ENCODE peak calls at places on chromosomes 7 and 10, in five cellular contexts. One of them, this sample, is unnamed.

GRCh38 chr7:65233409-65234034 is 140.1 kb upstream of the ZNF92 start:
- DNase-seq in AG10803: no peak
- DNase-seq in activated CD4-positive, CD25-positive, alpha-beta regulatory T cell: no peak
- DNase-seq in cardiac fibroblast: no peak
- DNase-seq in GM04503: no peak
- DNase-seq in this sample: no peak

GRCh38 chr10:123200510-123200909 is 46.3 kb downstream of the BUB3 start:
- DNase-seq in AG10803: no peak
- DNase-seq in GM04503: no peak
- DNase-seq in cardiac fibroblast: no peak
- DNase-seq in activated CD4-positive, CD25-positive, alpha-beta regulatory T cell: no peak
- DNase-seq in this sample: no peak

GRCh38 chr7:23377134-23377533 is 78.0 kb downstream of the MALSU1 start:
- DNase-seq in cardiac fibroblast: peak
- DNase-seq in GM04503: no peak
- DNase-seq in activated CD4-positive, CD25-positive, alpha-beta regulatory T cell: no peak
- DNase-seq in AG10803: no peak
- DNase-seq in this sample: no peak

GRCh38 chr7:44132039-44132438 is 8.7 kb upstream of the POLD2 start:
- DNase-seq in cardiac fibroblast: no peak
- DNase-seq in activated CD4-positive, CD25-positive, alpha-beta regulatory T cell: no peak
- DNase-seq in AG10803: no peak
- DNase-seq in GM04503: no peak
- DNase-seq in this sample: no peak

GRCh38 chr10:14822879-14823755 is 14.7 kb downstream of the CDNF start:
- DNase-seq in GM04503: no peak
- DNase-seq in activated CD4-positive, CD25-positive, alpha-beta regulatory T cell: no peak
- DNase-seq in cardiac fibroblast: peak
- DNase-seq in AG10803: peak
- DNase-seq in this sample: no peak

GRCh38 chr7:149790146-149790548 is 16.8 kb upstream of the ZNF467 start:
- DNase-seq in activated CD4-positive, CD25-positive, alpha-beta regulatory T cell: no peak
- DNase-seq in GM04503: no peak
- DNase-seq in AG10803: no peak
- DNase-seq in cardiac fibroblast: no peak
- DNase-seq in this sample: no peak

GRCh38 chr10:110077436-110078120 is 69.8 kb downstream of the ADD3 start:
- DNase-seq in cardiac fibroblast: peak
- DNase-seq in AG10803: peak
- DNase-seq in activated CD4-positive, CD25-positive, alpha-beta regulatory T cell: no peak
- DNase-seq in GM04503: no peak
- DNase-seq in this sample: no peak

GRCh38 chr7:133582766-133583523 is 330.1 kb downstream of the EXOC4 start:
- DNase-seq in activated CD4-positive, CD25-positive, alpha-beta regulatory T cell: no peak
- DNase-seq in GM04503: peak
- DNase-seq in cardiac fibroblast: peak
- DNase-seq in AG10803: peak
- DNase-seq in this sample: no peak

GRCh38 chr10:5484205-5484604 is 15.2 kb downstream of the CALML5 start:
- DNase-seq in GM04503: no peak
- DNase-seq in AG10803: no peak
- DNase-seq in cardiac fibroblast: peak
- DNase-seq in activated CD4-positive, CD25-positive, alpha-beta regulatory T cell: no peak
- DNase-seq in this sample: no peak

GRCh38 chr10:131271195-131271880 is 40.2 kb downstream of the TCERG1L start:
- DNase-seq in activated CD4-positive, CD25-positive, alpha-beta regulatory T cell: no peak
- DNase-seq in cardiac fibroblast: no peak
- DNase-seq in GM04503: no peak
- DNase-seq in AG10803: no peak
- DNase-seq in this sample: no peak

GRCh38 chr10:4807803-4808507 is 18.1 kb upstream of the AKR1E2 start:
- DNase-seq in activated CD4-positive, CD25-positive, alpha-beta regulatory T cell: no peak
- DNase-seq in cardiac fibroblast: peak
- DNase-seq in AG10803: peak
- DNase-seq in GM04503: peak
- DNase-seq in this sample: no peak

GRCh38 chr7:45622058-45622457 is 47.9 kb downstream of the ADCY1 start:
- DNase-seq in cardiac fibroblast: no peak
- DNase-seq in activated CD4-positive, CD25-positive, alpha-beta regulatory T cell: no peak
- DNase-seq in GM04503: no peak
- DNase-seq in AG10803: no peak
- DNase-seq in this sample: no peak

GRCh38 chr7:159042639-159043101 is 102.0 kb downstream of the VIPR2 start:
- DNase-seq in AG10803: no peak
- DNase-seq in GM04503: no peak
- DNase-seq in cardiac fibroblast: no peak
- DNase-seq in activated CD4-positive, CD25-positive, alpha-beta regulatory T cell: no peak
- DNase-seq in this sample: no peak

GRCh38 chr7:1940863-1941262 is 270.8 kb downstream of the ELFN1 start:
- DNase-seq in cardiac fibroblast: no peak
- DNase-seq in AG10803: no peak
- DNase-seq in activated CD4-positive, CD25-positive, alpha-beta regulatory T cell: no peak
- DNase-seq in GM04503: no peak
- DNase-seq in this sample: no peak

GRCh38 chr7:157425137-157425731 is 88.4 kb downstream of the DNAJB6 start:
- DNase-seq in GM04503: no peak
- DNase-seq in cardiac fibroblast: no peak
- DNase-seq in AG10803: no peak
- DNase-seq in activated CD4-positive, CD25-positive, alpha-beta regulatory T cell: no peak
- DNase-seq in this sample: no peak

GRCh38 chr7:75056476-75056875 is 17.1 kb downstream of the RCC1L start:
- DNase-seq in GM04503: peak
- DNase-seq in AG10803: peak
- DNase-seq in cardiac fibroblast: peak
- DNase-seq in activated CD4-positive, CD25-positive, alpha-beta regulatory T cell: no peak
- DNase-seq in this sample: no peak

GRCh38 chr7:137146012-137146455 is 197.5 kb downstream of the PTN start:
- DNase-seq in GM04503: peak
- DNase-seq in cardiac fibroblast: peak
- DNase-seq in AG10803: peak
- DNase-seq in activated CD4-positive, CD25-positive, alpha-beta regulatory T cell: no peak
- DNase-seq in this sample: no peak

GRCh38 chr7:67777119-67777518 is 780.5 kb downstream of the TYW1 start:
- DNase-seq in activated CD4-positive, CD25-positive, alpha-beta regulatory T cell: no peak
- DNase-seq in AG10803: no peak
- DNase-seq in cardiac fibroblast: no peak
- DNase-seq in GM04503: no peak
- DNase-seq in this sample: no peak

GRCh38 chr10:132001238-132001977 is 19.7 kb upstream of the BNIP3 start:
- DNase-seq in GM04503: no peak
- DNase-seq in AG10803: peak
- DNase-seq in activated CD4-positive, CD25-positive, alpha-beta regulatory T cell: no peak
- DNase-seq in cardiac fibroblast: peak
- DNase-seq in this sample: no peak

GRCh38 chr7:29562307-29562706 is 1.3 kb upstream of the PRR15 start:
- DNase-seq in cardiac fibroblast: peak
- DNase-seq in GM04503: no peak
- DNase-seq in activated CD4-positive, CD25-positive, alpha-beta regulatory T cell: no peak
- DNase-seq in AG10803: no peak
- DNase-seq in this sample: no peak

GRCh38 chr10:13003781-13004180 is 2.3 kb upstream of the CCDC3 start:
- DNase-seq in GM04503: no peak
- DNase-seq in activated CD4-positive, CD25-positive, alpha-beta regulatory T cell: no peak
- DNase-seq in cardiac fibroblast: no peak
- DNase-seq in AG10803: no peak
- DNase-seq in this sample: no peak

GRCh38 chr10:18607503-18607902 is 43.9 kb downstream of the NSUN6 start:
- DNase-seq in GM04503: peak
- DNase-seq in cardiac fibroblast: peak
- DNase-seq in AG10803: peak
- DNase-seq in activated CD4-positive, CD25-positive, alpha-beta regulatory T cell: no peak
- DNase-seq in this sample: no peak

GRCh38 chr7:138937484-138937883 is 43.7 kb downstream of the KIAA1549 start:
- DNase-seq in AG10803: no peak
- DNase-seq in GM04503: no peak
- DNase-seq in cardiac fibroblast: no peak
- DNase-seq in activated CD4-positive, CD25-positive, alpha-beta regulatory T cell: no peak
- DNase-seq in this sample: no peak

This sample was measured in activated T-helper 1 cell treated with anti-CD3 and anti-CD28 coated beads, Interleukin-2, amount 50 U/mL, for 16 hours.